ENCODE peak calls at places on chromosomes 12 and 14, in eight cellular contexts. N is adrenal gland, X is NT2/D1, P is Ammon's horn, M is HFFc6, G is myocyte, L is DMS53, C is globus pallidus. B is an unnamed sample.

GRCh38 chr14:95480109-95480886 is 36.2 kb downstream of the SYNE3 start:
- DNase-seq in C (no peak), L (no peak), G (no peak), X (no peak), P (no peak), M (peak; percentile 49), N (peak; percentile 89), B (no peak)

GRCh38 chr14:21680072-21680471 is 6.5 kb upstream of the OR4E1 start:
- DNase-seq in X (no peak), P (no peak), G (peak; percentile 4), L (peak; percentile 3), N (no peak), M (peak; percentile 11), C (no peak), B (no peak)

GRCh38 chr14:20116748-20117147 is 6.2 kb downstream of the OR4K17 start:
- DNase-seq in M (no peak), C (no peak), L (no peak), G (no peak), P (no peak), N (no peak), X (no peak), B (no peak)

GRCh38 chr12:80756875-80757274 is 40.2 kb downstream of the MYF5 start:
- DNase-seq in N (no peak), P (no peak), L (no peak), G (peak; percentile 54), C (no peak), M (no peak), X (no peak), B (no peak)

GRCh38 chr14:90608925-90609324 is 207.3 kb downstream of the TTC7B start:
- DNase-seq in C (no peak), N (no peak), G (peak; percentile 51), X (no peak), L (no peak), M (no peak), P (no peak), B (no peak)

GRCh38 chr14:76870146-76870545 is 43.9 kb downstream of the LRRC74A start:
- DNase-seq in L (peak; percentile 25), M (peak; percentile 11), P (no peak), G (no peak), X (no peak), C (no peak), N (no peak), B (no peak)

GRCh38 chr14:96040836-96041371 is 1.7 kb downstream of the C14orf132 start:
- DNase-seq in G (no peak), C (no peak), N (no peak), M (peak; percentile 58), L (peak; percentile 10), P (no peak), X (no peak), B (no peak)

GRCh38 chr14:94888108-94888507 is 118.2 kb upstream of the GSC start:
- DNase-seq in P (no peak), X (no peak), G (no peak), L (no peak), M (no peak), C (no peak), N (peak; percentile 32), B (peak; percentile 76)

GRCh38 chr12:6752931-6753771 is at the start of gene MLF2:
- DNase-seq in C (peak; percentile 98), M (peak; percentile 99), P (peak; percentile 99), L (peak; percentile 100), X (peak; percentile 100), G (peak; percentile 99), N (peak; percentile 99), B (peak; percentile 97)

GRCh38 chr12:53869500-53869899 is 69.1 kb upstream of the HOXC13 start:
- DNase-seq in G (peak; percentile 9), C (peak; percentile 33), X (no peak), M (no peak), L (no peak), P (peak; percentile 24), N (no peak), B (peak; percentile 17)

GRCh38 chr14:61126083-61126962 is 145.3 kb downstream of the SLC38A6 start:
- DNase-seq in C (no peak), N (no peak), X (no peak), P (no peak), M (no peak), L (no peak), G (peak; percentile 99), B (no peak)